ENCODE peak calls at places on chromosomes 6 and 20, in eight cellular contexts. J is BE2C; V is stimulated activated CD8-positive, alpha-beta memory T cell treated with anti-CD3 and anti-CD28 coated beads, Interleukin-15, amount 100 ng/mL, for 24 hours; U is transverse colon; S is effector CD8-positive, alpha-beta T cell; G is glomerular endothelial cell; O is GM12878; R is Panc1. M is an unnamed sample.

GRCh38 chr6:107600111-107600510 is 110.2 kb downstream of the SOBP start:
- DNase-seq in J (no peak), V (no peak), U (no peak), S (no peak), G (no peak), O (no peak), R (no peak), M (no peak)

GRCh38 chr6:43074847-43075741 is 1.0 kb upstream of the PTK7 start:
- DNase-seq in J (no peak), V (no peak), U (no peak), S (no peak), G (no peak), O (no peak), R (no peak), M (no peak)

GRCh38 chr6:84601366-84601765 is 163.0 kb downstream of the TBX18 start:
- DNase-seq in J (no peak), V (no peak), U (no peak), S (no peak), G (no peak), O (no peak), R (no peak), M (no peak)

GRCh38 chr20:18541741-18542140 is 25.5 kb upstream of the SMIM26 start:
- DNase-seq in J (no peak), V (no peak), U (no peak), S (no peak), G (no peak), O (no peak), R (no peak), M (no peak)

GRCh38 chr6:90338409-90338808 is 41.8 kb upstream of the BACH2 start:
- DNase-seq in J (no peak), V (no peak), U (no peak), S (no peak), G (no peak), O (no peak), R (no peak), M (no peak)

GRCh38 chr6:36852481-36853147 is 13.4 kb upstream of the CPNE5 start:
- DNase-seq in J (peak), V (no peak), U (no peak), S (no peak), G (no peak), O (no peak), R (no peak), M (peak)

GRCh38 chr20:57224641-57225138 is 41.8 kb downstream of the BMP7 start:
- DNase-seq in J (peak), V (no peak), U (no peak), S (no peak), G (no peak), O (no peak), R (no peak), M (no peak)

GRCh38 chr6:152380993-152381898 is 255.9 kb downstream of the SYNE1 start:
- DNase-seq in J (peak), V (no peak), U (peak), S (no peak), G (peak), O (no peak), R (peak), M (peak)

M was measured in ascending aorta.